ENCODE peak calls at places on chromosomes 3 and 15, in six cellular contexts. One of them, this sample, is unnamed.

GRCh38 chr3:192237992-192238608 is 489.2 kb downstream of the FGF12 start:
- DNase-seq in GM12865: peak
- DNase-seq in stimulated activated CD4-positive, alpha-beta T cell treated with anti-CD3 and anti-CD28 coated beads, TNF-alpha, amount 100 ng/mL, for 4 hours: no peak
- DNase-seq in effector CD4-positive, alpha-beta T cell: no peak
- DNase-seq in stimulated activated CD8-positive, alpha-beta memory T cell treated with anti-CD3 and anti-CD28 coated beads, Interleukin-7, amount 100 ng/mL, for 48 hours: no peak
- DNase-seq in K562: no peak
- DNase-seq in this sample: no peak

GRCh38 chr15:101371081-101371480 is 76.0 kb upstream of the SNRPA1 start:
- DNase-seq in GM12865: no peak
- DNase-seq in stimulated activated CD4-positive, alpha-beta T cell treated with anti-CD3 and anti-CD28 coated beads, TNF-alpha, amount 100 ng/mL, for 4 hours: no peak
- DNase-seq in effector CD4-positive, alpha-beta T cell: no peak
- DNase-seq in stimulated activated CD8-positive, alpha-beta memory T cell treated with anti-CD3 and anti-CD28 coated beads, Interleukin-7, amount 100 ng/mL, for 48 hours: no peak
- DNase-seq in K562: no peak
- DNase-seq in this sample: no peak

GRCh38 chr3:71264840-71265239 is 318.7 kb downstream of the FOXP1 start:
- DNase-seq in GM12865: no peak
- DNase-seq in stimulated activated CD4-positive, alpha-beta T cell treated with anti-CD3 and anti-CD28 coated beads, TNF-alpha, amount 100 ng/mL, for 4 hours: no peak
- DNase-seq in effector CD4-positive, alpha-beta T cell: no peak
- DNase-seq in stimulated activated CD8-positive, alpha-beta memory T cell treated with anti-CD3 and anti-CD28 coated beads, Interleukin-7, amount 100 ng/mL, for 48 hours: no peak
- DNase-seq in K562: no peak
- DNase-seq in this sample: no peak

GRCh38 chr15:88375234-88375926 is 91.8 kb downstream of the MRPL46 start:
- DNase-seq in GM12865: no peak
- DNase-seq in stimulated activated CD4-positive, alpha-beta T cell treated with anti-CD3 and anti-CD28 coated beads, TNF-alpha, amount 100 ng/mL, for 4 hours: no peak
- DNase-seq in effector CD4-positive, alpha-beta T cell: no peak
- DNase-seq in stimulated activated CD8-positive, alpha-beta memory T cell treated with anti-CD3 and anti-CD28 coated beads, Interleukin-7, amount 100 ng/mL, for 48 hours: no peak
- DNase-seq in K562: no peak
- DNase-seq in this sample: no peak

GRCh38 chr3:81395739-81396138 is 365.7 kb downstream of the GBE1 start:
- DNase-seq in GM12865: peak
- DNase-seq in stimulated activated CD4-positive, alpha-beta T cell treated with anti-CD3 and anti-CD28 coated beads, TNF-alpha, amount 100 ng/mL, for 4 hours: no peak
- DNase-seq in effector CD4-positive, alpha-beta T cell: no peak
- DNase-seq in stimulated activated CD8-positive, alpha-beta memory T cell treated with anti-CD3 and anti-CD28 coated beads, Interleukin-7, amount 100 ng/mL, for 48 hours: no peak
- DNase-seq in K562: peak
- DNase-seq in this sample: no peak

GRCh38 chr3:172061724-172062184 is 22.4 kb downstream of the FNDC3B start:
- DNase-seq in GM12865: peak
- DNase-seq in stimulated activated CD4-positive, alpha-beta T cell treated with anti-CD3 and anti-CD28 coated beads, TNF-alpha, amount 100 ng/mL, for 4 hours: no peak
- DNase-seq in effector CD4-positive, alpha-beta T cell: no peak
- DNase-seq in stimulated activated CD8-positive, alpha-beta memory T cell treated with anti-CD3 and anti-CD28 coated beads, Interleukin-7, amount 100 ng/mL, for 48 hours: no peak
- DNase-seq in K562: no peak
- DNase-seq in this sample: no peak

GRCh38 chr3:49421890-49422378 is 339 bp downstream of the AMT start:
- DNase-seq in GM12865: no peak
- DNase-seq in stimulated activated CD4-positive, alpha-beta T cell treated with anti-CD3 and anti-CD28 coated beads, TNF-alpha, amount 100 ng/mL, for 4 hours: no peak
- DNase-seq in effector CD4-positive, alpha-beta T cell: no peak
- DNase-seq in stimulated activated CD8-positive, alpha-beta memory T cell treated with anti-CD3 and anti-CD28 coated beads, Interleukin-7, amount 100 ng/mL, for 48 hours: no peak
- DNase-seq in K562: no peak
- DNase-seq in this sample: no peak

GRCh38 chr3:69108813-69109212 is 13.6 kb downstream of the LMOD3 start:
- DNase-seq in GM12865: no peak
- DNase-seq in stimulated activated CD4-positive, alpha-beta T cell treated with anti-CD3 and anti-CD28 coated beads, TNF-alpha, amount 100 ng/mL, for 4 hours: no peak
- DNase-seq in effector CD4-positive, alpha-beta T cell: no peak
- DNase-seq in stimulated activated CD8-positive, alpha-beta memory T cell treated with anti-CD3 and anti-CD28 coated beads, Interleukin-7, amount 100 ng/mL, for 48 hours: no peak
- DNase-seq in K562: peak
- DNase-seq in this sample: no peak

GRCh38 chr3:23968467-23969184 is 23.5 kb downstream of the NR1D2 start:
- DNase-seq in GM12865: no peak
- DNase-seq in stimulated activated CD4-positive, alpha-beta T cell treated with anti-CD3 and anti-CD28 coated beads, TNF-alpha, amount 100 ng/mL, for 4 hours: no peak
- DNase-seq in effector CD4-positive, alpha-beta T cell: no peak
- DNase-seq in stimulated activated CD8-positive, alpha-beta memory T cell treated with anti-CD3 and anti-CD28 coated beads, Interleukin-7, amount 100 ng/mL, for 48 hours: no peak
- DNase-seq in K562: no peak
- DNase-seq in this sample: no peak

GRCh38 chr3:162719684-162720341 is 1223.2 kb downstream of the OTOL1 start:
- DNase-seq in GM12865: no peak
- DNase-seq in stimulated activated CD4-positive, alpha-beta T cell treated with anti-CD3 and anti-CD28 coated beads, TNF-alpha, amount 100 ng/mL, for 4 hours: no peak
- DNase-seq in effector CD4-positive, alpha-beta T cell: no peak
- DNase-seq in stimulated activated CD8-positive, alpha-beta memory T cell treated with anti-CD3 and anti-CD28 coated beads, Interleukin-7, amount 100 ng/mL, for 48 hours: no peak
- DNase-seq in K562: no peak
- DNase-seq in this sample: no peak

GRCh38 chr3:114464548-114464947 is 170.7 kb downstream of the TIGIT start:
- DNase-seq in GM12865: peak
- DNase-seq in stimulated activated CD4-positive, alpha-beta T cell treated with anti-CD3 and anti-CD28 coated beads, TNF-alpha, amount 100 ng/mL, for 4 hours: no peak
- DNase-seq in effector CD4-positive, alpha-beta T cell: no peak
- DNase-seq in stimulated activated CD8-positive, alpha-beta memory T cell treated with anti-CD3 and anti-CD28 coated beads, Interleukin-7, amount 100 ng/mL, for 48 hours: no peak
- DNase-seq in K562: no peak
- DNase-seq in this sample: no peak

GRCh38 chr15:43955140-43955539 is 128.3 kb downstream of the WDR76 start:
- DNase-seq in GM12865: no peak
- DNase-seq in stimulated activated CD4-positive, alpha-beta T cell treated with anti-CD3 and anti-CD28 coated beads, TNF-alpha, amount 100 ng/mL, for 4 hours: no peak
- DNase-seq in effector CD4-positive, alpha-beta T cell: no peak
- DNase-seq in stimulated activated CD8-positive, alpha-beta memory T cell treated with anti-CD3 and anti-CD28 coated beads, Interleukin-7, amount 100 ng/mL, for 48 hours: no peak
- DNase-seq in K562: no peak
- DNase-seq in this sample: no peak

GRCh38 chr3:118785415-118785814 is 249.2 kb downstream of the IGSF11 start:
- DNase-seq in GM12865: no peak
- DNase-seq in stimulated activated CD4-positive, alpha-beta T cell treated with anti-CD3 and anti-CD28 coated beads, TNF-alpha, amount 100 ng/mL, for 4 hours: no peak
- DNase-seq in effector CD4-positive, alpha-beta T cell: no peak
- DNase-seq in stimulated activated CD8-positive, alpha-beta memory T cell treated with anti-CD3 and anti-CD28 coated beads, Interleukin-7, amount 100 ng/mL, for 48 hours: no peak
- DNase-seq in K562: no peak
- DNase-seq in this sample: no peak

GRCh38 chr15:74826372-74826819 is at the start of gene CPLX3:
- DNase-seq in GM12865: no peak
- DNase-seq in stimulated activated CD4-positive, alpha-beta T cell treated with anti-CD3 and anti-CD28 coated beads, TNF-alpha, amount 100 ng/mL, for 4 hours: no peak
- DNase-seq in effector CD4-positive, alpha-beta T cell: peak
- DNase-seq in stimulated activated CD8-positive, alpha-beta memory T cell treated with anti-CD3 and anti-CD28 coated beads, Interleukin-7, amount 100 ng/mL, for 48 hours: no peak
- DNase-seq in K562: peak
- DNase-seq in this sample: peak

GRCh38 chr3:16496408-16497222 is 16.9 kb downstream of the RFTN1 start:
- DNase-seq in GM12865: peak
- DNase-seq in stimulated activated CD4-positive, alpha-beta T cell treated with anti-CD3 and anti-CD28 coated beads, TNF-alpha, amount 100 ng/mL, for 4 hours: no peak
- DNase-seq in effector CD4-positive, alpha-beta T cell: no peak
- DNase-seq in stimulated activated CD8-positive, alpha-beta memory T cell treated with anti-CD3 and anti-CD28 coated beads, Interleukin-7, amount 100 ng/mL, for 48 hours: no peak
- DNase-seq in K562: no peak
- DNase-seq in this sample: no peak

GRCh38 chr3:128001576-128001975 is 50.7 kb upstream of the SEC61A1 start:
- DNase-seq in GM12865: no peak
- DNase-seq in stimulated activated CD4-positive, alpha-beta T cell treated with anti-CD3 and anti-CD28 coated beads, TNF-alpha, amount 100 ng/mL, for 4 hours: no peak
- DNase-seq in effector CD4-positive, alpha-beta T cell: no peak
- DNase-seq in stimulated activated CD8-positive, alpha-beta memory T cell treated with anti-CD3 and anti-CD28 coated beads, Interleukin-7, amount 100 ng/mL, for 48 hours: no peak
- DNase-seq in K562: no peak
- DNase-seq in this sample: no peak

GRCh38 chr3:15633766-15634588 is 32.4 kb downstream of the BTD start:
- DNase-seq in GM12865: no peak
- DNase-seq in stimulated activated CD4-positive, alpha-beta T cell treated with anti-CD3 and anti-CD28 coated beads, TNF-alpha, amount 100 ng/mL, for 4 hours: no peak
- DNase-seq in effector CD4-positive, alpha-beta T cell: no peak
- DNase-seq in stimulated activated CD8-positive, alpha-beta memory T cell treated with anti-CD3 and anti-CD28 coated beads, Interleukin-7, amount 100 ng/mL, for 48 hours: no peak
- DNase-seq in K562: no peak
- DNase-seq in this sample: no peak

GRCh38 chr3:180433172-180433571 is 168.8 kb upstream of the TTC14 start:
- DNase-seq in GM12865: no peak
- DNase-seq in stimulated activated CD4-positive, alpha-beta T cell treated with anti-CD3 and anti-CD28 coated beads, TNF-alpha, amount 100 ng/mL, for 4 hours: no peak
- DNase-seq in effector CD4-positive, alpha-beta T cell: no peak
- DNase-seq in stimulated activated CD8-positive, alpha-beta memory T cell treated with anti-CD3 and anti-CD28 coated beads, Interleukin-7, amount 100 ng/mL, for 48 hours: no peak
- DNase-seq in K562: no peak
- DNase-seq in this sample: no peak

GRCh38 chr15:64251121-64251520 is 88.3 kb upstream of the PPIB start:
- DNase-seq in GM12865: no peak
- DNase-seq in stimulated activated CD4-positive, alpha-beta T cell treated with anti-CD3 and anti-CD28 coated beads, TNF-alpha, amount 100 ng/mL, for 4 hours: no peak
- DNase-seq in effector CD4-positive, alpha-beta T cell: no peak
- DNase-seq in stimulated activated CD8-positive, alpha-beta memory T cell treated with anti-CD3 and anti-CD28 coated beads, Interleukin-7, amount 100 ng/mL, for 48 hours: no peak
- DNase-seq in K562: no peak
- DNase-seq in this sample: no peak

GRCh38 chr3:14216257-14217048 is 37.8 kb downstream of the LSM3 start:
- DNase-seq in GM12865: no peak
- DNase-seq in stimulated activated CD4-positive, alpha-beta T cell treated with anti-CD3 and anti-CD28 coated beads, TNF-alpha, amount 100 ng/mL, for 4 hours: peak
- DNase-seq in effector CD4-positive, alpha-beta T cell: peak
- DNase-seq in stimulated activated CD8-positive, alpha-beta memory T cell treated with anti-CD3 and anti-CD28 coated beads, Interleukin-7, amount 100 ng/mL, for 48 hours: peak
- DNase-seq in K562: no peak
- DNase-seq in this sample: peak

GRCh38 chr3:89571298-89571697 is 463.9 kb downstream of the EPHA3 start:
- DNase-seq in GM12865: no peak
- DNase-seq in stimulated activated CD4-positive, alpha-beta T cell treated with anti-CD3 and anti-CD28 coated beads, TNF-alpha, amount 100 ng/mL, for 4 hours: no peak
- DNase-seq in effector CD4-positive, alpha-beta T cell: no peak
- DNase-seq in stimulated activated CD8-positive, alpha-beta memory T cell treated with anti-CD3 and anti-CD28 coated beads, Interleukin-7, amount 100 ng/mL, for 48 hours: no peak
- DNase-seq in K562: no peak
- DNase-seq in this sample: no peak

GRCh38 chr15:80153900-80154299 is 1.1 kb downstream of the FAH start:
- DNase-seq in GM12865: no peak
- DNase-seq in stimulated activated CD4-positive, alpha-beta T cell treated with anti-CD3 and anti-CD28 coated beads, TNF-alpha, amount 100 ng/mL, for 4 hours: no peak
- DNase-seq in effector CD4-positive, alpha-beta T cell: no peak
- DNase-seq in stimulated activated CD8-positive, alpha-beta memory T cell treated with anti-CD3 and anti-CD28 coated beads, Interleukin-7, amount 100 ng/mL, for 48 hours: no peak
- DNase-seq in K562: peak
- DNase-seq in this sample: no peak

GRCh38 chr15:87557871-87558270 is 698.7 kb downstream of the NTRK3 start:
- DNase-seq in GM12865: no peak
- DNase-seq in stimulated activated CD4-positive, alpha-beta T cell treated with anti-CD3 and anti-CD28 coated beads, TNF-alpha, amount 100 ng/mL, for 4 hours: no peak
- DNase-seq in effector CD4-positive, alpha-beta T cell: no peak
- DNase-seq in stimulated activated CD8-positive, alpha-beta memory T cell treated with anti-CD3 and anti-CD28 coated beads, Interleukin-7, amount 100 ng/mL, for 48 hours: no peak
- DNase-seq in K562: no peak
- DNase-seq in this sample: no peak

GRCh38 chr3:82643948-82644347 is 882.5 kb upstream of the GBE1 start:
- DNase-seq in GM12865: peak
- DNase-seq in stimulated activated CD4-positive, alpha-beta T cell treated with anti-CD3 and anti-CD28 coated beads, TNF-alpha, amount 100 ng/mL, for 4 hours: no peak
- DNase-seq in effector CD4-positive, alpha-beta T cell: no peak
- DNase-seq in stimulated activated CD8-positive, alpha-beta memory T cell treated with anti-CD3 and anti-CD28 coated beads, Interleukin-7, amount 100 ng/mL, for 48 hours: no peak
- DNase-seq in K562: no peak
- DNase-seq in this sample: no peak

GRCh38 chr15:77066961-77067690 is 3.8 kb downstream of the TSPAN3 start:
- DNase-seq in GM12865: no peak
- DNase-seq in stimulated activated CD4-positive, alpha-beta T cell treated with anti-CD3 and anti-CD28 coated beads, TNF-alpha, amount 100 ng/mL, for 4 hours: no peak
- DNase-seq in effector CD4-positive, alpha-beta T cell: no peak
- DNase-seq in stimulated activated CD8-positive, alpha-beta memory T cell treated with anti-CD3 and anti-CD28 coated beads, Interleukin-7, amount 100 ng/mL, for 48 hours: no peak
- DNase-seq in K562: no peak
- DNase-seq in this sample: no peak

GRCh38 chr15:67105065-67105951 is 39.9 kb downstream of the SMAD3 start:
- DNase-seq in GM12865: no peak
- DNase-seq in stimulated activated CD4-positive, alpha-beta T cell treated with anti-CD3 and anti-CD28 coated beads, TNF-alpha, amount 100 ng/mL, for 4 hours: no peak
- DNase-seq in effector CD4-positive, alpha-beta T cell: no peak
- DNase-seq in stimulated activated CD8-positive, alpha-beta memory T cell treated with anti-CD3 and anti-CD28 coated beads, Interleukin-7, amount 100 ng/mL, for 48 hours: no peak
- DNase-seq in K562: no peak
- DNase-seq in this sample: no peak

GRCh38 chr3:63232764-63233396 is 45.2 kb upstream of the SYNPR start:
- DNase-seq in GM12865: no peak
- DNase-seq in stimulated activated CD4-positive, alpha-beta T cell treated with anti-CD3 and anti-CD28 coated beads, TNF-alpha, amount 100 ng/mL, for 4 hours: no peak
- DNase-seq in effector CD4-positive, alpha-beta T cell: no peak
- DNase-seq in stimulated activated CD8-positive, alpha-beta memory T cell treated with anti-CD3 and anti-CD28 coated beads, Interleukin-7, amount 100 ng/mL, for 48 hours: no peak
- DNase-seq in K562: no peak
- DNase-seq in this sample: no peak

GRCh38 chr3:157647820-157648219 is 144.6 kb upstream of the VEPH1 start:
- DNase-seq in GM12865: no peak
- DNase-seq in stimulated activated CD4-positive, alpha-beta T cell treated with anti-CD3 and anti-CD28 coated beads, TNF-alpha, amount 100 ng/mL, for 4 hours: no peak
- DNase-seq in effector CD4-positive, alpha-beta T cell: no peak
- DNase-seq in stimulated activated CD8-positive, alpha-beta memory T cell treated with anti-CD3 and anti-CD28 coated beads, Interleukin-7, amount 100 ng/mL, for 48 hours: no peak
- DNase-seq in K562: no peak
- DNase-seq in this sample: no peak

GRCh38 chr3:100020876-100021644 is 93.2 kb downstream of the FILIP1L start:
- DNase-seq in GM12865: no peak
- DNase-seq in stimulated activated CD4-positive, alpha-beta T cell treated with anti-CD3 and anti-CD28 coated beads, TNF-alpha, amount 100 ng/mL, for 4 hours: no peak
- DNase-seq in effector CD4-positive, alpha-beta T cell: no peak
- DNase-seq in stimulated activated CD8-positive, alpha-beta memory T cell treated with anti-CD3 and anti-CD28 coated beads, Interleukin-7, amount 100 ng/mL, for 48 hours: no peak
- DNase-seq in K562: no peak
- DNase-seq in this sample: no peak

This sample was measured in naive thymus-derived CD8-positive, alpha-beta T cell.